ENCODE peak calls at places on chromosomes 11 and 22, in four cellular contexts. One of them, this sample, is unnamed.

GRCh38 chr11:103867481-103867880 is 169.0 kb upstream of the DDI1 start:
- DNase-seq in HepG2: no peak
- DNase-seq in GM12878: no peak
- DNase-seq in K562: no peak
- DNase-seq in this sample: no peak

GRCh38 chr11:69569306-69570200 is 71.4 kb upstream of the CCND1 start:
- DNase-seq in HepG2: no peak
- DNase-seq in GM12878: no peak
- DNase-seq in K562: no peak
- DNase-seq in this sample: no peak

GRCh38 chr11:62432695-62433094 is 13.9 kb downstream of the SCGB1A1 start:
- DNase-seq in HepG2: peak; percentile 71
- DNase-seq in GM12878: no peak
- DNase-seq in K562: no peak
- DNase-seq in this sample: no peak

GRCh38 chr11:13278620-13279486 is 1.3 kb downstream of the BMAL1 start:
- DNase-seq in HepG2: no peak
- DNase-seq in GM12878: no peak
- DNase-seq in K562: no peak
- DNase-seq in this sample: peak; percentile 55

GRCh38 chr22:35275580-35275979 is 18.3 kb downstream of the HMGXB4 start:
- DNase-seq in HepG2: no peak
- DNase-seq in GM12878: no peak
- DNase-seq in K562: no peak
- DNase-seq in this sample: no peak

GRCh38 chr11:86737752-86738151 is 62.6 kb upstream of the PRSS23 start:
- DNase-seq in HepG2: no peak
- DNase-seq in GM12878: no peak
- DNase-seq in K562: no peak
- DNase-seq in this sample: no peak

GRCh38 chr11:19777032-19777341 is 64.3 kb downstream of the NAV2 start:
- DNase-seq in HepG2: no peak
- DNase-seq in GM12878: no peak
- DNase-seq in K562: no peak
- DNase-seq in this sample: peak; percentile 40

GRCh38 chr22:49737101-49737551 is 90.5 kb downstream of the BRD1 start:
- DNase-seq in HepG2: no peak
- DNase-seq in GM12878: no peak
- DNase-seq in K562: no peak
- DNase-seq in this sample: no peak

GRCh38 chr11:14018441-14018840 is 55.9 kb downstream of the SPON1 start:
- DNase-seq in HepG2: no peak
- DNase-seq in GM12878: no peak
- DNase-seq in K562: no peak
- DNase-seq in this sample: no peak

GRCh38 chr11:117823294-117823940 is 1.1 kb downstream of the FXYD2 start:
- DNase-seq in HepG2: no peak
- DNase-seq in GM12878: no peak
- DNase-seq in K562: peak; percentile 21
- DNase-seq in this sample: peak; percentile 15

GRCh38 chr11:47177229-47177845 is 658 bp upstream of the ARFGAP2 start:
- DNase-seq in HepG2: peak; percentile 79
- DNase-seq in GM12878: peak; percentile 71
- DNase-seq in K562: peak; percentile 80
- DNase-seq in this sample: peak; percentile 60

GRCh38 chr22:26589367-26589844 is 526 bp downstream of the TPST2 start:
- DNase-seq in HepG2: no peak
- DNase-seq in GM12878: no peak
- DNase-seq in K562: peak; percentile 39
- DNase-seq in this sample: peak; percentile 53

DNA sequence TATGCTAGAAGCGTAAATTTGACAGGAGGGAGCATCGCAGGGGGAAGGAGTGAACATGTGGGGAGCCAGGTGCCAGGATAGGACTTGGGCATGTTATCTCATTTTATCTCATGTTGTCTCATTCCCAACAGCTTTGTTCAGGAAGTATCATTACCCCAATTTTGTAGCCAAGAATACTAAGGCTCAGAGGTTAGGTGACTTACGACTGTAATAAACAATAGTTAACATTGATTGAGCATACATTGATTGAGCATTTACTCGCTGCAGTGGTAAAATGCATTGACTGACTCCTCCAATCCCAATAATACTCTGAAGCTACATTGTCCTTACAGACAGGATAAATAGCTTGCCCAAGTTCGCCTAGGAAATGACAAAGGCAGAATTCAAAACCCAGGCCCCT is 19.2 kb upstream of the TP53I11 start:
- DNase-seq in HepG2: no peak
- DNase-seq in GM12878: no peak
- DNase-seq in K562: no peak
- DNase-seq in this sample: no peak
- TF ChIP-seq ATF3 in HepG2: no peak
- TF ChIP-seq ATF3 in GM12878: no peak
- TF ChIP-seq ATF3 in K562: no peak
- TF ChIP-seq ATF3 in this sample: no peak

DNA sequence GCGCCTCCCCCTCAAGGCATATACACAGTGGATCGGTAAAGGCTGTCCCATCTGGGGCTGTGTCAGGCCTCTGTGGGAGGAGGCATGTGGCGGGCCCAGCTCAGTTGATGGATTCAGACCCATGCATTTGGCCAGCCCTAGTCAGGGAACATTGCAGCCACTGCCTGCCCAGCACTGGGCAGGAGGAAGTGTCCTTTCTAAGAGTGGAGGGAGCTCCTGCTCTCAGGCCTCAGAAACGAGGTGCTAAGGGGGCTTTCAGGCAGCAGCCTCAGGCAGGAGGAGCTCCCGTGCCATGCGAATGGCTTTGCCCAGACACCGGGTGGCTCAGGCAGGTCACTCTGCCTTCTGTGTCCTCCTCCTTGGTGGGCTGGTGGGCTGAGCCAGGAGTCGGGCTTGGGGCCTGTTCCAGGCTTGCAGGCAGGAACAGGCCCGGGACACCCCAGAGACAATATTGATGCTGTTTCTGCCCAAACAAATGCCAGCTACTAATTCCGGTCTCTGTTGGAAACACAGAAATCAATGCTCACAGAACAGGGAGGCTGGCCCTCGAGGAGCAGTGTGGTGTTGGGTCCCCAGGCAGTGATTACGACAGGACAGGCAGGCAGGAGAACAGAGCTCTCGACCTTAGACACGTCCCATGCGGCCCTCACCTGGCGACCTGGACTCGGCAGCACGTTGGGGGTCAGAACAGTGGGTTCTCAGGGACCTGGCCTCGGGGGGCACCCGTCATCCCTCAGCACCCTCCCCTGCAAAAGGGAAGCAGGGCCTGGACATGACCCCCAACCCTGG is 42.3 kb upstream of the CCDC188 start:
- DNase-seq in HepG2: no peak
- DNase-seq in GM12878: no peak
- DNase-seq in K562: peak; percentile 68
- DNase-seq in this sample: peak; percentile 37
- TF ChIP-seq ETV6 in HepG2: no peak
- TF ChIP-seq ETV6 in GM12878: no peak
- TF ChIP-seq ETV6 in K562: no peak
- TF ChIP-seq ETV6 in this sample: no peak

DNA sequence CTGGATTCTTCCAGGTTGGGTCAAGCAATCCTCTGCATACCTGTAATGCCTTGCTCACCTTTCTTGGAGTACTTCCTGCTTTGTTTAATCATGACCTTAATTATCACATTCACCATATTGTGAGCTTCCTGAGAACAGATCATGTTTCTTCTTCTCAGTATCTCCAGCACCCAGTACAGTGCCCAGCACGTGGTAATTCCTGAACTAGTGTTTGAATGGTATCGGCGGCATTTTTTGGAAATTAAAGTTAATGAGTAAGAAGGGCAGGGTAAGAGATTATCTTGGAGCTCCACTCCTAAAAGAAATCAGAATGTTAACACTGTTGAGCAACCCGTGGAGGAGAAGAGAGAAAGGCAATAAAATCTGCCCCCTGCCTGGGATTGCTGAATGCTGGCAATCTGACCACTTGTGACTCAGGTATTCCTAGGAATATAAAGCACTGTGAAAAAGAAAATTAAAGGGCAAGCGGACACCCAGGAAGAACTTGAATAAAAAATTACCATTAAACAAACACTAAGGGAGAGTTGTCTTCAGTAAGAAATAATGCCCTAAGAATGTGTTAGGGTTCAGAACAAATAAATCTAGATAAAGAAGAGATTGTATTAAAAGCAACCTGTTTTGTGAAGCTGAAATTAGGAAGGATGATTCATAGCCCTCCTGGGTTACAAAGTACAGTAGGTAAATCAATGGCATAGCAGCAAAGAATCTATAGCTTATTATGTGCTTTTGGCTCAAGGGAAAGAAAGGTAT is 92.9 kb downstream of the PDHX start:
- DNase-seq in HepG2: peak; percentile 44
- DNase-seq in GM12878: no peak
- DNase-seq in K562: no peak
- DNase-seq in this sample: no peak
- TF ChIP-seq ATF3 in HepG2: no peak
- TF ChIP-seq ATF3 in GM12878: no peak
- TF ChIP-seq ATF3 in K562: no peak
- TF ChIP-seq ATF3 in this sample: no peak

GRCh38 chr11:125093502-125093901 is 17.9 kb downstream of the TMEM218 start:
- DNase-seq in HepG2: no peak
- DNase-seq in GM12878: no peak
- DNase-seq in K562: no peak
- DNase-seq in this sample: no peak

GRCh38 chr11:125090816-125091215 is 20.6 kb downstream of the TMEM218 start:
- DNase-seq in HepG2: no peak
- DNase-seq in GM12878: no peak
- DNase-seq in K562: no peak
- DNase-seq in this sample: no peak

GRCh38 chr11:125091877-125092664 is 19.4 kb downstream of the TMEM218 start:
- DNase-seq in HepG2: no peak
- DNase-seq in GM12878: no peak
- DNase-seq in K562: no peak
- DNase-seq in this sample: no peak

GRCh38 chr11:125092669-125093068 is 18.8 kb downstream of the TMEM218 start:
- DNase-seq in HepG2: no peak
- DNase-seq in GM12878: no peak
- DNase-seq in K562: no peak
- DNase-seq in this sample: no peak

DNA sequence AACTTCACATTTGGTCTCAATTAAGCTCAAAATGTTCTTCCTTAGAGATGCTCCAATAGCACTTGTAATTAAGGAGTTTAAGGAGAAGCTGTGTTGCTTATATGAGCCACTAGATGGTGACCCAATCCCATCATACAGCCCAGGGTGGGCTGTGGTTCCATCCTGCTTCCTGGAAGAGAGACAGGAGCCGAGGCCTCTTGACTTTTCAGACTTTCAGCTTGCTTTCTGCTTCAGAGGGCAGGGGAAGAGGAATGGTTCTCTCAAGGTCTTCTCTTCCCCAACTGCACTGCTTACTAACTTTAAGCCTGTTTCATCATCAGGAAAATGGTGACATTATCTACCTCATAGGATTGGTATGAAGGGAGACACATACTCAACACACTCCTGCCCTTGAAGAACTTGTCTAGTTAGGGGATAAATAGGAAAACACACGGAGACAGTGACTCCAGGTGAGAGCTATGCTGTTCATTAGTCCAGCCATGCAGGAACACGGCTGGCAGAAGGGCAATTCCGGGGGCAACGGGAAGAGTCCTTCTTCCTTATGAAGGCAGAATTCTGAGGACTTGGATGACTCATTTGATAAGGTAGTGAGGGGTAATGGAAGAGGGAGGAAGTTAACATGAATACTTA is 20.1 kb downstream of the TMEM218 start:
- DNase-seq in HepG2: peak; percentile 47
- DNase-seq in GM12878: no peak
- DNase-seq in K562: peak; percentile 71
- DNase-seq in this sample: peak; percentile 58
- TF ChIP-seq ETV6 in HepG2: no peak
- TF ChIP-seq ETV6 in GM12878: no peak
- TF ChIP-seq ETV6 in K562: no peak
- TF ChIP-seq ETV6 in this sample: no peak

GRCh38 chr22:38233427-38233826 is 31.6 kb downstream of the MAFF start:
- DNase-seq in HepG2: no peak
- DNase-seq in GM12878: no peak
- DNase-seq in K562: no peak
- DNase-seq in this sample: no peak
- TF ChIP-seq ATF3 in HepG2: no peak
- TF ChIP-seq ATF3 in GM12878: no peak
- TF ChIP-seq ATF3 in K562: no peak
- TF ChIP-seq ATF3 in this sample: no peak

GRCh38 chr11:57391546-57391945 is 1.1 kb upstream of the PRG2 start:
- DNase-seq in HepG2: no peak
- DNase-seq in GM12878: no peak
- DNase-seq in K562: no peak
- DNase-seq in this sample: no peak
- TF ChIP-seq ETV6 in HepG2: no peak
- TF ChIP-seq ETV6 in GM12878: no peak
- TF ChIP-seq ETV6 in K562: no peak
- TF ChIP-seq ETV6 in this sample: no peak

This sample was measured in WTC11.